ENCODE peak calls at places on chromosomes 16 and 17, in nine cellular contexts. One of them, this sample, is unnamed. For H3K4me1, the result is how much of the 10 kb centered on the place peaks cover.

GRCh38 chr17:78937561-78937960 is 12.4 kb upstream of the TIMP2 start:
- DNase-seq in ovary: no peak
- DNase-seq in suprapubic skin: no peak
- DNase-seq in body of pancreas: no peak
- DNase-seq in uterus: no peak
- DNase-seq in prostate gland: no peak
- DNase-seq in HCT116: no peak
- DNase-seq in breast epithelium: no peak
- DNase-seq in A549: no peak
- DNase-seq in this sample: no peak

GRCh38 chr16:588639-588888 is 1.3 kb upstream of the RAB40C start:
- DNase-seq in suprapubic skin: no peak
- DNase-seq in ovary: peak
- DNase-seq in body of pancreas: peak
- DNase-seq in HCT116: no peak
- DNase-seq in uterus: no peak
- DNase-seq in breast epithelium: no peak
- DNase-seq in A549: no peak
- DNase-seq in prostate gland: no peak
- DNase-seq in this sample: no peak

GRCh38 chr17:78723001-78723796 is 58.9 kb downstream of the CYTH1 start:
- DNase-seq in suprapubic skin: no peak
- DNase-seq in breast epithelium: no peak
- DNase-seq in prostate gland: no peak
- DNase-seq in uterus: no peak
- DNase-seq in ovary: peak
- DNase-seq in A549: no peak
- DNase-seq in HCT116: no peak
- DNase-seq in body of pancreas: no peak
- DNase-seq in this sample: no peak

GRCh38 chr17:7897090-7897489 is 8.5 kb downstream of the CHD3 start:
- DNase-seq in ovary: no peak
- DNase-seq in prostate gland: no peak
- DNase-seq in breast epithelium: no peak
- DNase-seq in uterus: no peak
- DNase-seq in body of pancreas: peak
- DNase-seq in suprapubic skin: no peak
- DNase-seq in A549: no peak
- DNase-seq in HCT116: no peak
- DNase-seq in this sample: no peak

GRCh38 chr17:79943354-79944241 is 92.1 kb downstream of the TBC1D16 start:
- DNase-seq in ovary: peak
- DNase-seq in body of pancreas: peak
- DNase-seq in prostate gland: no peak
- DNase-seq in suprapubic skin: peak
- DNase-seq in HCT116: no peak
- DNase-seq in breast epithelium: peak
- DNase-seq in A549: no peak
- DNase-seq in uterus: no peak
- DNase-seq in this sample: no peak

GRCh38 chr16:27303256-27304100 is 10.3 kb upstream of the IL4R start:
- DNase-seq in ovary: no peak
- DNase-seq in A549: no peak
- DNase-seq in prostate gland: no peak
- DNase-seq in suprapubic skin: no peak
- DNase-seq in breast epithelium: no peak
- DNase-seq in HCT116: no peak
- DNase-seq in uterus: no peak
- DNase-seq in body of pancreas: no peak
- DNase-seq in this sample: no peak

GRCh38 chr16:11585460-11586374 is 1.0 kb downstream of the LITAF start:
- DNase-seq in HCT116: no peak
- DNase-seq in prostate gland: no peak
- DNase-seq in A549: no peak
- DNase-seq in suprapubic skin: no peak
- DNase-seq in ovary: peak
- DNase-seq in uterus: no peak
- DNase-seq in body of pancreas: peak
- DNase-seq in breast epithelium: no peak
- DNase-seq in this sample: no peak

GRCh38 chr17:27631897-27632725 is 1.1 kb downstream of the LGALS9 start:
- DNase-seq in uterus: no peak
- DNase-seq in prostate gland: no peak
- DNase-seq in ovary: no peak
- DNase-seq in A549: no peak
- DNase-seq in suprapubic skin: no peak
- DNase-seq in body of pancreas: no peak
- DNase-seq in breast epithelium: no peak
- DNase-seq in HCT116: no peak
- DNase-seq in this sample: no peak

GRCh38 chr17:50063516-50064252 is 7.8 kb downstream of the ITGA3 start:
- DNase-seq in uterus: no peak
- DNase-seq in ovary: peak
- DNase-seq in HCT116: no peak
- DNase-seq in A549: no peak
- DNase-seq in breast epithelium: no peak
- DNase-seq in suprapubic skin: no peak
- DNase-seq in body of pancreas: no peak
- DNase-seq in prostate gland: no peak
- DNase-seq in this sample: no peak

GRCh38 chr17:50066995-50067394 is 11.1 kb downstream of the ITGA3 start:
- DNase-seq in uterus: no peak
- DNase-seq in HCT116: no peak
- DNase-seq in breast epithelium: no peak
- DNase-seq in ovary: no peak
- DNase-seq in prostate gland: no peak
- DNase-seq in A549: no peak
- DNase-seq in body of pancreas: no peak
- DNase-seq in suprapubic skin: no peak
- DNase-seq in this sample: no peak

GRCh38 chr17:50062323-50063243 is 6.7 kb downstream of the ITGA3 start:
- DNase-seq in breast epithelium: peak
- DNase-seq in ovary: peak
- DNase-seq in A549: peak
- DNase-seq in uterus: peak
- DNase-seq in suprapubic skin: no peak
- DNase-seq in body of pancreas: peak
- DNase-seq in prostate gland: peak
- DNase-seq in HCT116: peak
- DNase-seq in this sample: no peak

GRCh38 chr17:50065056-50065455 is 9.1 kb downstream of the ITGA3 start:
- DNase-seq in suprapubic skin: no peak
- DNase-seq in HCT116: no peak
- DNase-seq in ovary: no peak
- DNase-seq in breast epithelium: no peak
- DNase-seq in uterus: no peak
- DNase-seq in prostate gland: no peak
- DNase-seq in A549: no peak
- DNase-seq in body of pancreas: no peak
- DNase-seq in this sample: no peak

GRCh38 chr17:50064253-50064991 is 8.5 kb downstream of the ITGA3 start:
- DNase-seq in breast epithelium: peak
- DNase-seq in A549: peak
- DNase-seq in ovary: peak
- DNase-seq in HCT116: peak
- DNase-seq in body of pancreas: no peak
- DNase-seq in suprapubic skin: no peak
- DNase-seq in prostate gland: peak
- DNase-seq in uterus: peak
- DNase-seq in this sample: no peak
- H3K4me3 ChIP-seq in breast epithelium: no peak
- H3K4me3 ChIP-seq in A549: peak
- H3K4me3 ChIP-seq in ovary: peak
- H3K4me3 ChIP-seq in HCT116: peak
- H3K4me3 ChIP-seq in body of pancreas: no peak
- H3K4me3 ChIP-seq in suprapubic skin: no peak
- H3K4me3 ChIP-seq in prostate gland: no peak
- H3K4me3 ChIP-seq in uterus: no peak
- H3K4me3 ChIP-seq in this sample: no peak

DNA sequence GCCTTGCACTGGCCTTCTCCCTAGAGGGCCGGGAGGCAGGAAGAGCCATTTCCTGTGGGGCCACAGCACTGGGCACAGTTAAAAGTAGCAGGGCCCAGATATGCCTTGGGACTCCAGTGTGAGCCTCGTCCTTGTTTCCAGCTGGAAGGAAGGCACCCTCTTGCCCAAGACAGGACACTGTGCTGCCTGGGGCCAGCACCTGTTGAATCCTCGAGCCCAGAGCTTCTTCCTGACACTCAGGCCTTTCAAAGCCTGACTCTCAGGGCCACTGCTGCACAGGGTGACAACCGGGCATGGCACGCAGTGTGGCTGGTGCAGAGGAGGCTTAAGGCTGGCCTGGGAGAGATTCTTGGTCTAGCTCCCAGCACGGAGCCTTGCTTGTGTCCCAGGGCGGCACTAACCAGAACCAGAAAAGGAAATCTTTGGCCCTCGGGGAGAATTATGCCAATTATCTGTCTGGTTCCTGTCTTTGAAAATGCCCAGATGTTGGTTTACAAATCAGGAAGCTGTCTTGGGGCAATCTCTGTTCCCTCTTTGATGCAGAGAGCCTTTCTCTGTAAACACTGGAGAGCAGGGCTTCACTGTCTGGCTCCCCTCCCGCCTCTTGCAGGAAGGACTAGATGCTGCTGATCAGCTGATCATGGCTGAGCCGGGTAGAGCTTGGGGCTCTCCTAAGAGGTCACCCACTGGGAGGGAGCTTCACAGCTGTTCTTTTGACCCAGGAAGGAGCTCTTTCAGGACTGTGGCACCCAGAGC is 11.1 kb downstream of the LDHD start:
- DNase-seq in A549: no peak
- DNase-seq in body of pancreas: no peak
- DNase-seq in ovary: peak
- DNase-seq in prostate gland: no peak
- DNase-seq in HCT116: no peak
- DNase-seq in uterus: peak
- DNase-seq in breast epithelium: no peak
- DNase-seq in suprapubic skin: peak
- DNase-seq in this sample: no peak
- H3K4me1 ChIP-seq in A549: under half
- H3K4me1 ChIP-seq in body of pancreas: under half
- H3K4me1 ChIP-seq in ovary: under half
- H3K4me1 ChIP-seq in prostate gland: under half
- H3K4me1 ChIP-seq in HCT116: under half
- H3K4me1 ChIP-seq in uterus: under half
- H3K4me1 ChIP-seq in breast epithelium: under half
- H3K4me1 ChIP-seq in suprapubic skin: half or more
- H3K4me1 ChIP-seq in this sample: half or more

DNA sequence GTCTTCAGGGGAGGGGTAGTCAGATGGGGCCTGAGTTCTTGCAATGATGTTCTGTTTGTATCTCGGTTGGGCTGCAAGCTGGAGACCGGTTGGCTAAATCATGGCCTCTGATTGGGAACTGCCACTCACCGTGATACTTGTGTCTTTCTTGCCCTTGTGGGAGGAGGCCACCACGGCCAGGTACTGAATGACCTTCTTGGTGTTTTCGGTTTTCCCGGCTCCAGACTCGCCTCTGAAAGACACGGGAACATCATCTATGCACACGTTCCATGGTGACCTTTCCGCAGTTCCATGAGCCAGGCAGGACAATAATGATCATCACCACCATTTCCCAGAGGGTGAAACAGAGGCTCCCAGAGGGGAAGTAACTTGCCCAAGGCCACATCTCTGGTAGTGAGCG is 70.3 kb downstream of the MYH11 start:
- DNase-seq in uterus: no peak
- DNase-seq in A549: no peak
- DNase-seq in suprapubic skin: no peak
- DNase-seq in HCT116: no peak
- DNase-seq in breast epithelium: no peak
- DNase-seq in prostate gland: no peak
- DNase-seq in ovary: no peak
- DNase-seq in body of pancreas: no peak
- DNase-seq in this sample: no peak
- TF ChIP-seq POLR2A in uterus: no peak
- TF ChIP-seq POLR2A in A549: no peak
- TF ChIP-seq POLR2A in suprapubic skin: no peak
- TF ChIP-seq POLR2A in HCT116: no peak
- TF ChIP-seq POLR2A in breast epithelium: no peak
- TF ChIP-seq POLR2A in prostate gland: no peak
- TF ChIP-seq POLR2A in ovary: no peak
- TF ChIP-seq POLR2A in body of pancreas: no peak
- TF ChIP-seq POLR2A in this sample: no peak

GRCh38 chr16:85056211-85056748 is 28.7 kb downstream of the KIAA0513 start:
- DNase-seq in body of pancreas: no peak
- DNase-seq in HCT116: no peak
- DNase-seq in breast epithelium: no peak
- DNase-seq in prostate gland: no peak
- DNase-seq in ovary: no peak
- DNase-seq in suprapubic skin: no peak
- DNase-seq in uterus: peak
- DNase-seq in A549: no peak
- DNase-seq in this sample: no peak

GRCh38 chr16:85057948-85058347 is 30.4 kb downstream of the KIAA0513 start:
- DNase-seq in HCT116: no peak
- DNase-seq in uterus: no peak
- DNase-seq in breast epithelium: no peak
- DNase-seq in suprapubic skin: no peak
- DNase-seq in ovary: no peak
- DNase-seq in prostate gland: no peak
- DNase-seq in body of pancreas: no peak
- DNase-seq in A549: no peak
- DNase-seq in this sample: no peak

GRCh38 chr16:85057212-85057889 is 29.8 kb downstream of the KIAA0513 start:
- DNase-seq in prostate gland: no peak
- DNase-seq in HCT116: peak
- DNase-seq in breast epithelium: no peak
- DNase-seq in body of pancreas: peak
- DNase-seq in A549: peak
- DNase-seq in suprapubic skin: no peak
- DNase-seq in ovary: no peak
- DNase-seq in uterus: no peak
- DNase-seq in this sample: no peak

GRCh38 chr16:85054948-85055502 is 27.4 kb downstream of the KIAA0513 start:
- DNase-seq in prostate gland: no peak
- DNase-seq in A549: no peak
- DNase-seq in HCT116: no peak
- DNase-seq in suprapubic skin: no peak
- DNase-seq in body of pancreas: no peak
- DNase-seq in breast epithelium: no peak
- DNase-seq in ovary: no peak
- DNase-seq in uterus: no peak
- DNase-seq in this sample: no peak

DNA sequence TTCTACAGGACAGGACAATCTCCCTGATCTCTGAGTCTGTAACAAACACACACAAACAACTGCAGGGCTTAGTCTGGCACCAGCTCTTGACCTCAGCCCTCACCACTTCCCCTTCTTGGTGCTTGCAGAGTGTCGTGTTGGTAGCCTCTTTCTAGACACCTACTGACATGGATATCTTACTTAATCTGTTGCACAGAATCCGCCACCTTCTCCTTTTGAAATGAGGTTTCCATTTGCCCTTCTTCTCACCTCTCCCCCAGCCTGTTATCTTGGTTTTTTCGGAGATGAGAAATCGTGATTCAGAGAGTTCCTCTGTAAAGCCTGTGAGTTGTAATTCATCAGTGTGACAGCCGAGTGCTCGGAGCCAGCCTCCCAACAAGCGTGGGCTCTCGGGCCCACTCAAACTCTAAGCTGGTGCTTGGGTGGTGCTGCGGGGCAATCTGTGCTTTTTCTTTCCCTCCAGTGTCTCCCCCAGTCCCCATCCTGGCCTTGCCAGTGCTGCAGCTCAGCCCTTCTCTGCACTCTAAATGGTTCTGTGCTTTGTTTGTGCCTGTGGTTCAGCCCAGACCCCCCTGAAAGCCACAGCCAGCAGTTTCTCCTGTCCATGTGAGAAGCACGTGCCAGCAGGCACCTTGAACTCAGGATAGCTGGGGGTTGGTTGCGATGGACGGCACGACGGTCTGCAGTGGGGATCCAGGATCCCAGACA is 28.1 kb downstream of the KIAA0513 start:
- DNase-seq in ovary: no peak
- DNase-seq in HCT116: no peak
- DNase-seq in body of pancreas: no peak
- DNase-seq in A549: no peak
- DNase-seq in breast epithelium: peak
- DNase-seq in suprapubic skin: no peak
- DNase-seq in uterus: peak
- DNase-seq in prostate gland: peak
- DNase-seq in this sample: no peak
- H3K4me3 ChIP-seq in ovary: peak
- H3K4me3 ChIP-seq in HCT116: no peak
- H3K4me3 ChIP-seq in body of pancreas: no peak
- H3K4me3 ChIP-seq in A549: no peak
- H3K4me3 ChIP-seq in breast epithelium: peak
- H3K4me3 ChIP-seq in suprapubic skin: peak
- H3K4me3 ChIP-seq in uterus: peak
- H3K4me3 ChIP-seq in prostate gland: no peak
- H3K4me3 ChIP-seq in this sample: peak